ENCODE peak calls at places on chromosomes 12 and 14, in four cellular contexts. One of them, this sample, is unnamed.

GRCh38 chr12:125069616-125070015 is 4.4 kb downstream of the AACS start:
- DNase-seq in H9: no peak
- DNase-seq in HCT116: no peak
- DNase-seq in neural progenitor cell: no peak
- DNase-seq in this sample: no peak

GRCh38 chr14:78697341-78697740 is 527.2 kb downstream of the NRXN3 start:
- DNase-seq in H9: no peak
- DNase-seq in HCT116: peak; percentile 3
- DNase-seq in neural progenitor cell: peak; percentile 31
- DNase-seq in this sample: peak; percentile 76

GRCh38 chr14:72559227-72559626 is 334.7 kb downstream of the DPF3 start:
- DNase-seq in HCT116: no peak
- DNase-seq in H9: no peak
- DNase-seq in neural progenitor cell: peak; percentile 13
- DNase-seq in this sample: no peak

GRCh38 chr14:103228076-103228806 is 105.0 kb downstream of the TNFAIP2 start:
- DNase-seq in HCT116: no peak
- DNase-seq in H9: no peak
- DNase-seq in neural progenitor cell: no peak
- DNase-seq in this sample: no peak

GRCh38 chr14:43587183-43587582 is 919.9 kb downstream of the FSCB start:
- DNase-seq in H9: peak; percentile 27
- DNase-seq in neural progenitor cell: no peak
- DNase-seq in HCT116: no peak
- DNase-seq in this sample: no peak

GRCh38 chr12:124684971-124685688 is 117.7 kb upstream of the NCOR2 start:
- DNase-seq in neural progenitor cell: no peak
- DNase-seq in HCT116: no peak
- DNase-seq in H9: no peak
- DNase-seq in this sample: no peak

GRCh38 chr14:22152161-22152870 is 436.7 kb downstream of the DAD1 start:
- DNase-seq in HCT116: no peak
- DNase-seq in neural progenitor cell: no peak
- DNase-seq in H9: no peak
- DNase-seq in this sample: no peak

GRCh38 chr12:54009171-54010052 is 627 bp downstream of the HOXC8 start:
- DNase-seq in H9: no peak
- DNase-seq in HCT116: no peak
- DNase-seq in neural progenitor cell: no peak
- DNase-seq in this sample: no peak

GRCh38 chr12:88993655-88994054 is 358.6 kb downstream of the DUSP6 start:
- DNase-seq in HCT116: peak; percentile 63
- DNase-seq in H9: no peak
- DNase-seq in neural progenitor cell: peak; percentile 53
- DNase-seq in this sample: peak; percentile 76

DNA sequence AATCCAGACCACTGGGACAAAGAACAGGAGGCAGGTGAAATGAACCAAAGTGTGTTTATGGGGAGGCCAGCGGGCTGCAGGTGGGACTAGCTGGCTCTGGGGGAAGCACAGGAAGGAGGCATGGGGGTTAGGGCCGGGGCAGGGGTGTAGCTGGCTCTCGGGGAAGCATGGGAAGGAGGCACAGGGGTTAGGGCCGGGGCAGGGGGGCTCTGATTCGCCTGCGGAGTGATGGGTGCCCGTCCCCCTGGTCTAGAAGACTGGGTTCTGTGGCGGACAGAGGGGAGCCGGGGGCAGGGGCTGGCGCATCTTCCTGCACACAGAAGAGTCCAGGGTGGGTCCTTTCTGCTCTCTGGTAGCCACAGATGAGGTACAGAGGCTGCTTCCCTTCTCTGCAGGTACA is 310.3 kb downstream of the TMEM121 start:
- DNase-seq in H9: no peak
- DNase-seq in neural progenitor cell: no peak
- DNase-seq in HCT116: no peak
- DNase-seq in this sample: no peak
- H3K9me3 ChIP-seq in H9: peaks cover 78% of the 10 kb centered on the region
- H3K9me3 ChIP-seq in neural progenitor cell: peaks cover 10% of the 10 kb centered on the region
- H3K9me3 ChIP-seq in HCT116: no peaks in the 10 kb centered on the region
- H3K9me3 ChIP-seq in this sample: no peaks in the 10 kb centered on the region

GRCh38 chr14:77220246-77221017 is 38.8 kb downstream of the TMEM63C start:
- DNase-seq in HCT116: no peak
- DNase-seq in H9: peak; percentile 43
- DNase-seq in neural progenitor cell: no peak
- DNase-seq in this sample: no peak
- H3K9ac ChIP-seq in HCT116: no peak overlapping the region
- H3K9ac ChIP-seq in H9: no peak overlapping the region
- H3K9ac ChIP-seq in neural progenitor cell: no peak overlapping the region
- H3K9ac ChIP-seq in this sample: no peak overlapping the region

DNA sequence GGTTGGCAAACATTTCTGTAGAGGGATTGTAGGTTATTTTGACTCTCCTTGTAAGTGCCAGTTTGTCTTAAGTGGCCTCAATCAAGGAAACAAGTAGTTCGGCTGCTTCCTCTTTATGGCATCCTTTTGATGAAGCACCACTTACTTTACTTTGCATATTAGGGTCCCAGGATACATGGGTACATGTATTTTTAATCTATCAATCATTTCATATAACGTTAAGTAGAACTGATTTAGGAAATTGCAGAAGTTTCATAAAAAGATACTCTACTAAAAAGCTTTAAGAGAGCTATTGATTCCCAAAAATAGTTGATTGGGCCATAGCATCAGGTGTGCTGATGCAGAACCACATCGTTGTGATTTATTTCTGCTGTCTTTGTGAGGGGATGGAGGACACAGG is 29.5 kb downstream of the PRKCH start:
- DNase-seq in H9: no peak
- DNase-seq in HCT116: no peak
- DNase-seq in neural progenitor cell: no peak
- DNase-seq in this sample: peak; percentile 95
- H3K4me2 ChIP-seq in H9: no peak overlapping the region
- H3K4me2 ChIP-seq in HCT116: no peak overlapping the region
- H3K4me2 ChIP-seq in neural progenitor cell: no peak overlapping the region
- H3K4me2 ChIP-seq in this sample: peak overlapping the region; percentile 72

DNA sequence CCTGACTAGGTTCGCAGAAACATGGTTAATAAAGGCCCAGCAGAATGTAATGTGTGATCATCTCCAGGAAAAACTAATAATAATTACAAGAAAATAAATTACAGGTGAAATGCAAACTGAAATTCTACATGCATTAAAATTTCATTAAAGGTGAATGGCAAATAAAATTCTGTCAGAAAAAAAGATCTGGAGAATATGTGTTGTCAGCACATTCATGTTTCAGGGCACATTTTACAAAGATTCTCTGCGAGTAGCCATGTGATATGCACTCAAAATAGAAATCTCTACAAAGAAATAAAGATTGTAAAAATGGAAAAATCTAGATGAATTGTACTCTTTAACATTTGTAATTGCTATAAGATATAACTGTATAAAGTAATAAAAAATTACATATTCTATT is 765.2 kb downstream of the TMEM121 start:
- DNase-seq in HCT116: no peak
- DNase-seq in neural progenitor cell: no peak
- DNase-seq in H9: no peak
- DNase-seq in this sample: no peak
- H3K9me3 ChIP-seq in HCT116: peaks cover 5% of the 10 kb centered on the region
- H3K9me3 ChIP-seq in neural progenitor cell: peaks cover 20% of the 10 kb centered on the region
- H3K9me3 ChIP-seq in H9: peaks cover 70% of the 10 kb centered on the region
- H3K9me3 ChIP-seq in this sample: no peaks in the 10 kb centered on the region

GRCh38 chr14:68899033-68899603 is 80.0 kb downstream of the ACTN1 start:
- DNase-seq in neural progenitor cell: no peak
- DNase-seq in H9: no peak
- DNase-seq in HCT116: no peak
- DNase-seq in this sample: no peak
- H3K9ac ChIP-seq in neural progenitor cell: no peak overlapping the region
- H3K9ac ChIP-seq in H9: no peak overlapping the region
- H3K9ac ChIP-seq in HCT116: no peak overlapping the region
- H3K9ac ChIP-seq in this sample: no peak overlapping the region

GRCh38 chr12:119372540-119372939 is 38.0 kb downstream of the CCDC60 start:
- DNase-seq in HCT116: no peak
- DNase-seq in neural progenitor cell: no peak
- DNase-seq in H9: no peak
- DNase-seq in this sample: no peak
- H3K4me2 ChIP-seq in HCT116: no peak overlapping the region
- H3K4me2 ChIP-seq in neural progenitor cell: no peak overlapping the region
- H3K4me2 ChIP-seq in H9: no peak overlapping the region
- H3K4me2 ChIP-seq in this sample: no peak overlapping the region

GRCh38 chr14:105937253-105938054 is 411.1 kb downstream of the TMEM121 start:
- DNase-seq in H9: no peak
- DNase-seq in HCT116: no peak
- DNase-seq in neural progenitor cell: no peak
- DNase-seq in this sample: no peak

GRCh38 chr14:105938055-105938863 is 411.9 kb downstream of the TMEM121 start:
- DNase-seq in HCT116: no peak
- DNase-seq in H9: no peak
- DNase-seq in neural progenitor cell: no peak
- DNase-seq in this sample: no peak

GRCh38 chr14:105940534-105941225 is 414.3 kb downstream of the TMEM121 start:
- DNase-seq in H9: no peak
- DNase-seq in HCT116: no peak
- DNase-seq in neural progenitor cell: no peak
- DNase-seq in this sample: no peak

GRCh38 chr14:105939810-105940508 is 413.6 kb downstream of the TMEM121 start:
- DNase-seq in HCT116: no peak
- DNase-seq in neural progenitor cell: no peak
- DNase-seq in H9: no peak
- DNase-seq in this sample: no peak

GRCh38 chr14:105938959-105939358 is 412.6 kb downstream of the TMEM121 start:
- DNase-seq in HCT116: no peak
- DNase-seq in H9: no peak
- DNase-seq in neural progenitor cell: no peak
- DNase-seq in this sample: no peak
- H3K9me3 ChIP-seq in HCT116: peaks cover 4% of the 10 kb centered on the region
- H3K9me3 ChIP-seq in H9: peaks cover 100% of the 10 kb centered on the region
- H3K9me3 ChIP-seq in neural progenitor cell: peaks cover 15% of the 10 kb centered on the region
- H3K9me3 ChIP-seq in this sample: no peaks in the 10 kb centered on the region